ENCODE peak calls at places on chromosomes 2 and 18, in seven cellular contexts. V, J, X, E, D, K and H are unnamed samples.

GRCh38 chr2:240319855-240320560 is 115.5 kb upstream of the GPC1 start:
- DNase-seq in V (peak; percentile 97), J (no peak), X (peak; percentile 13), E (no peak), D (peak; percentile 76), K (no peak), H (no peak)

GRCh38 chr2:203238711-203239526 is at the start of gene CYP20A1:
- DNase-seq in V (peak; percentile 94), J (peak; percentile 96), X (peak; percentile 98), E (peak; percentile 94), D (peak; percentile 97), K (peak; percentile 97), H (peak; percentile 92)

GRCh38 chr2:148901142-148901541 is 26.1 kb downstream of the KIF5C start:
- DNase-seq in V (no peak), J (no peak), X (no peak), E (no peak), D (no peak), K (no peak), H (no peak)

GRCh38 chr2:159614534-159615186 is 1.7 kb downstream of the BAZ2B start:
- DNase-seq in V (peak; percentile 67), J (no peak), X (no peak), E (no peak), D (no peak), K (peak; percentile 61), H (no peak)

GRCh38 chr2:172833898-172834297 is 98.3 kb downstream of the RAPGEF4 start:
- DNase-seq in V (peak; percentile 64), J (no peak), X (no peak), E (no peak), D (no peak), K (no peak), H (no peak)

GRCh38 chr18:12031836-12032235 is 50.5 kb downstream of the IMPA2 start:
- DNase-seq in V (peak; percentile 79), J (no peak), X (no peak), E (peak; percentile 3), D (no peak), K (peak; percentile 9), H (no peak)

GRCh38 chr2:197113221-197113831 is 186.8 kb upstream of the PGAP1 start:
- DNase-seq in V (peak; percentile 45), J (no peak), X (no peak), E (no peak), D (peak; percentile 55), K (peak; percentile 61), H (no peak)

GRCh38 chr2:237160271-237160934 is 74.7 kb downstream of the COPS8 start:
- DNase-seq in V (no peak), J (no peak), X (no peak), E (no peak), D (no peak), K (no peak), H (no peak)

GRCh38 chr2:119704670-119705120 is 25.7 kb downstream of the TMEM177 start:
- DNase-seq in V (peak; percentile 25), J (no peak), X (no peak), E (no peak), D (no peak), K (no peak), H (no peak)

GRCh38 chr18:37252342-37252741 is 313.3 kb downstream of the CELF4 start:
- DNase-seq in V (no peak), J (no peak), X (no peak), E (no peak), D (no peak), K (no peak), H (no peak)

GRCh38 chr2:15559379-15559778 is 1.8 kb downstream of the NBAS start:
- DNase-seq in V (no peak), J (no peak), X (no peak), E (no peak), D (no peak), K (no peak), H (no peak)

GRCh38 chr18:24063121-24063731 is 48.7 kb downstream of the TTC39C start:
- DNase-seq in V (peak; percentile 78), J (no peak), X (peak; percentile 43), E (no peak), D (peak; percentile 32), K (no peak), H (no peak)

GRCh38 chr2:117982376-117983033 is 31.4 kb downstream of the CCDC93 start:
- DNase-seq in V (no peak), J (peak; percentile 33), X (peak; percentile 38), E (peak; percentile 48), D (peak; percentile 11), K (no peak), H (no peak)

GRCh38 chr2:12352891-12353290 is 363.8 kb upstream of the TRIB2 start:
- DNase-seq in V (peak; percentile 6), J (no peak), X (no peak), E (no peak), D (peak; percentile 18), K (no peak), H (no peak)

GRCh38 chr2:221780281-221780688 is 208.2 kb upstream of the EPHA4 start:
- DNase-seq in V (peak; percentile 74), J (no peak), X (peak; percentile 51), E (no peak), D (peak; percentile 32), K (peak; percentile 51), H (peak; percentile 26)

GRCh38 chr2:156517419-156517818 is 81.2 kb downstream of the GPD2 start:
- DNase-seq in V (peak; percentile 23), J (no peak), X (no peak), E (no peak), D (no peak), K (no peak), H (no peak)

GRCh38 chr18:2002604-2003003 is 568.7 kb downstream of the METTL4 start:
- DNase-seq in V (no peak), J (no peak), X (peak; percentile 51), E (peak; percentile 45), D (no peak), K (peak; percentile 94), H (peak; percentile 3)

GRCh38 chr2:15042824-15043223 is 410.3 kb downstream of the LRATD1 start:
- DNase-seq in V (peak; percentile 98), J (no peak), X (no peak), E (no peak), D (peak; percentile 19), K (no peak), H (no peak)

GRCh38 chr2:185921048-185921756 is 182.6 kb downstream of the FSIP2 start:
- DNase-seq in V (no peak), J (no peak), X (peak; percentile 78), E (no peak), D (no peak), K (peak; percentile 71), H (no peak)

GRCh38 chr2:75954761-75955160 is 244.0 kb upstream of the GCFC2 start:
- DNase-seq in V (no peak), J (no peak), X (no peak), E (no peak), D (no peak), K (no peak), H (no peak)

GRCh38 chr2:66457545-66457944 is 22.6 kb downstream of the MEIS1 start:
- DNase-seq in V (no peak), J (no peak), X (no peak), E (no peak), D (no peak), K (no peak), H (no peak)

GRCh38 chr2:66452214-66452613 is 17.3 kb downstream of the MEIS1 start:
- DNase-seq in V (no peak), J (no peak), X (no peak), E (no peak), D (no peak), K (no peak), H (no peak)

GRCh38 chr2:66456183-66457041 is 21.5 kb downstream of the MEIS1 start:
- DNase-seq in V (no peak), J (no peak), X (no peak), E (no peak), D (no peak), K (peak; percentile 35), H (no peak)

GRCh38 chr2:66452917-66453316 is 18.0 kb downstream of the MEIS1 start:
- DNase-seq in V (no peak), J (no peak), X (no peak), E (no peak), D (no peak), K (no peak), H (no peak)

DNA sequence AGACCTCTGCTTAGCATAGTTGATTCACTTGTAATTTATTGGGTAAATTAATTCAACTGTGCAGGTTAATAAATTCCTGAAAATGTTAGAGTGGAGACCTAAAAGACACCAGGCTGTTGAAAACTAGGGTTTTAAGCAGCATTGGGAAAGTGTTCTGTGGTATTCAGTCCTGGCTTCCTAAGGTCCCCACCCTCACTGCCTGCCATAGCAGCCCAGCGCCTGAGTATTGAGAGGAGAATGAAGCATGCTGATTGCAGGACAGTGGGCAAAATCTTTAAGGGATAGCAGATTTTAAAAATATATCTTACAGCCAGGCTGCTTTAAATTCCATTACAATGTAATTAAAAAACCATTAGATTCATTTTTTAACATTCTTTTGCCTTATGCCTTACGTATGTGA is 20.6 kb downstream of the MEIS1 start:
- DNase-seq in V (no peak), J (no peak), X (no peak), E (no peak), D (no peak), K (no peak), H (no peak)
- H3K18ac ChIP-seq in V (no peak overlapping the region), J (no peak overlapping the region), X (no peak overlapping the region), E (no peak overlapping the region), D (no peak overlapping the region), K (no peak overlapping the region), H (no peak overlapping the region)

GRCh38 chr18:79068299-79068945 is 772 bp upstream of the ATP9B start:
- DNase-seq in V (no peak), J (no peak), X (peak; percentile 10), E (no peak), D (peak; percentile 12), K (no peak), H (no peak)
- H3K9ac ChIP-seq in V (peak overlapping the region; percentile 24), J (no peak overlapping the region), X (peak overlapping the region; percentile 49), E (no peak overlapping the region), D (peak overlapping the region; percentile 68), K (no peak overlapping the region), H (peak overlapping the region; percentile 67)

DNA sequence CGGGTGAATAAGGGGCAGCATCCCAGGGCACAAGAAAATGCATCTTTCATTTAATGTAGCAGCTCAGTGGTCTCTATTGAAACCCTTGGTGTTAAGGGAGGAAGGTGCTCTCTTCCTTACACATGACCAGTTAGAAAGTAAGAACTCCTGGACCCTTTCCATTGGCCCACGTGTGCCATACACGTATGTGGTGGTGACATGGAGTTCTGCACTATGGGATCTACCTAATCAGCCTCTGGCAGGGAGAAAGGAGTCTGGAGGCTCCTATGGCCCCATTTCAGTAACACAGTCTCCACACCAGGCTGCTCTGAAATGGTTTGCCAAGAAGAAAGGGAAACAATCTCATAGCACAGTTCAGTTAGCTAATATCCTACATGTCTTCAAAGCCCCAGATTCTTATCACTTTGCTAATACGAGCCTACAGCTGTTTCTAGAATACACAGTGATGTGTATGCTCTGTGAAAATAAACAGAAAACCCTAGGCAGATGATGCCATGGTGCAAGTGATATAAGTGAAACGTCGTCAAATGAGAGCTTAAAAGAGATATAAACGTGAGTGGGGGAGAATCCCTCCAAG is 7.0 kb downstream of the EFEMP1 start:
- DNase-seq in V (peak; percentile 93), J (no peak), X (no peak), E (no peak), D (peak; percentile 58), K (no peak), H (no peak)
- H3K18ac ChIP-seq in V (peak overlapping the region; percentile 89), J (no peak overlapping the region), X (no peak overlapping the region), E (no peak overlapping the region), D (no peak overlapping the region), K (no peak overlapping the region), H (no peak overlapping the region)

DNA sequence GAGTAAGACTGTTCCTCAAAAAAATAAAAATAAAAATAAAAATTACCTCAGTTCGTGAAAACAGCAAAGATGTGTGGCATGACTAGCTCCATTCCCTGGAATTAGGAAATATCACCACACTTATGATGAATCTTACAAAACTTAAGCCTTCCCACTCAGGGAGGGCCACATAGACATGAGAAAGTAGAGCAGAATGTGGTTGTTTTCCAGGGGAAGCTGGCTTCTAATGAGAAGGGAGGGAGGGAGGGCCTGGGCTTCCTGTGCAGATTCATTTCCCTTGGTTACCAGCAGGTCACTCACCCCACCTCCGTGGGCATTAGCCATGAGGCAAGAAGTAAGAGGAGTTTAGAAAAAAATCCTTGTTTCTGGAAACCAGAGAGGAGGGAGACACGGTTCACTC is 95.9 kb upstream of the RMDN2 start:
- DNase-seq in V (peak; percentile 98), J (no peak), X (peak; percentile 45), E (no peak), D (peak; percentile 92), K (peak; percentile 59), H (no peak)
- H3K9ac ChIP-seq in V (peak overlapping the region; percentile 64), J (no peak overlapping the region), X (no peak overlapping the region), E (no peak overlapping the region), D (peak overlapping the region; percentile 68), K (no peak overlapping the region), H (no peak overlapping the region)